ENCODE peak calls at places on chromosomes 16 and 17, in four cellular contexts. Q is body of pancreas, O is endodermal cell, J is nephron progenitor cell. F is an unnamed sample.

GRCh38 chr17:30291571-30292489 is at the start of gene BLMH:
- DNase-seq in J (peak; percentile 77), Q (peak; percentile 83), O (peak; percentile 92), F (peak; percentile 84)

GRCh38 chr17:36529121-36529520 is 5.5 kb downstream of the MYO19 start:
- DNase-seq in Q (no peak), O (no peak), J (no peak), F (peak; percentile 36)

GRCh38 chr16:23469814-23470213 is 16.8 kb upstream of the COG7 start:
- DNase-seq in J (no peak), O (no peak), Q (peak; percentile 39), F (peak; percentile 22)

GRCh38 chr17:32673964-32674363 is 187.2 kb downstream of the CDK5R1 start:
- DNase-seq in O (no peak), Q (no peak), J (no peak), F (no peak)

GRCh38 chr17:42272162-42272561 is 4.0 kb downstream of the STAT5B start:
- DNase-seq in J (no peak), Q (no peak), O (no peak), F (no peak)

GRCh38 chr17:30922235-30922993 is 669 bp downstream of the ADAP2 start:
- DNase-seq in Q (peak; percentile 32), O (peak; percentile 78), J (peak; percentile 35), F (no peak)

GRCh38 chr16:2039286-2040030 is 8.2 kb downstream of the NTHL1 start:
- DNase-seq in Q (peak; percentile 60), O (peak; percentile 54), J (no peak), F (peak; percentile 73)

GRCh38 chr16:48194828-48195566 is 39.2 kb upstream of the ABCC12 start:
- DNase-seq in Q (peak; percentile 47), J (no peak), O (no peak), F (peak; percentile 48)

GRCh38 chr17:2393184-2393953 is 7.5 kb downstream of the MNT start:
- DNase-seq in Q (peak; percentile 94), O (peak; percentile 96), J (peak; percentile 89), F (peak; percentile 85)

GRCh38 chr16:3536271-3536671 is 35.5 kb downstream of the CLUAP1 start:
- DNase-seq in Q (no peak), O (no peak), J (no peak), F (peak; percentile 46)

GRCh38 chr17:4631836-4632582 is 9.5 kb downstream of the ALOX15 start:
- DNase-seq in O (peak; percentile 89), J (no peak), Q (no peak), F (no peak)

GRCh38 chr16:80972611-80973010 is 34.1 kb downstream of the CMC2 start:
- DNase-seq in Q (no peak), J (no peak), O (no peak), F (no peak)

GRCh38 chr16:9033125-9033830 is 58.2 kb upstream of the HAPSTR1 start:
- DNase-seq in Q (peak; percentile 71), O (peak; percentile 89), J (peak; percentile 35), F (peak; percentile 78)

GRCh38 chr16:30876867-30877266 is 17.0 kb downstream of the BCL7C start:
- DNase-seq in Q (no peak), J (no peak), O (peak; percentile 70), F (no peak)

GRCh38 chr17:42920922-42921321 is 20.3 kb downstream of the G6PC1 start:
- DNase-seq in O (no peak), Q (peak; percentile 58), J (no peak), F (peak; percentile 41)

GRCh38 chr17:37483311-37484039 is 6.2 kb upstream of the DUSP14 start:
- DNase-seq in O (no peak), J (no peak), Q (no peak), F (peak; percentile 89)

GRCh38 chr16:66603537-66604375 is 748 bp upstream of the CMTM3 start:
- DNase-seq in O (no peak), J (peak; percentile 68), Q (peak; percentile 36), F (peak; percentile 66)

GRCh38 chr16:77213542-77214108 is 14.4 kb downstream of the SYCE1L start:
- DNase-seq in O (no peak), J (no peak), Q (no peak), F (peak; percentile 87)

GRCh38 chr17:57261084-57261461 is 4.8 kb downstream of the MSI2 start:
- DNase-seq in O (peak; percentile 13), J (no peak), Q (no peak), F (peak; percentile 28)

GRCh38 chr17:81440511-81441244 is 45.4 kb downstream of the BAHCC1 start:
- DNase-seq in Q (no peak), J (peak; percentile 74), O (peak; percentile 97), F (no peak)
- TF ChIP-seq CTCF in Q (peak; percentile 21), J (peak; percentile 67), O (peak; percentile 86), F (peak; percentile 46)

DNA sequence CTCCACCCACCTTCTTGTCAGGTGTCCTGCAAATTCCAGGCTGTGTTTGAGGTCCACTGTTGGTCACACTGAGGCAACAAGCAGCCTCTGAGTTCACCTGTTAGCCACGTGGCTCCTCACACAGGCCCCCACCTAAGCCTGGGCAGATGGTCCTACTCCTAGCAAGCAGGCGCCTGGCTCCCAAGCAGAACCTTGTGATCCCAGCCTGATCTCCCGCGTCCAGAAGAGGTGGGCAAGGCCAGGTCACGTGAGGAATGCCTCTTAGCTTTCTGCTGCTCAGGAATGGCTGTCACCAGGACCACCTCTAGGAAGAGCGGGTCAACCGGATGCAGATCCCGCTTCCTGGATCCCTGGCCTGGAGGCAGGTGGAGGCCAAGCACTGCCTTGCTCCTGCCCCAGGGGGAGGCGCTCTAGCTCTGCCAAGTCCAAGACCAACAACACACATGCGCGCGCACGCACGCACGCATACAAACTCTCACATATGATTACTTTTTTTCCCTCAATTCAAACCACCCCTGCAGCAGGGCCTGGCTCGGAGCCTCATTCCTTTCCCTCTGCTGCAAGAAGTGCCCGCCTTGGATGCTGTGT is 9.5 kb downstream of the CYB561 start:
- DNase-seq in J (no peak), O (peak; percentile 83), Q (peak; percentile 88), F (peak; percentile 56)
- TF ChIP-seq CTCF in J (no peak), O (peak; percentile 52), Q (peak; percentile 43), F (peak; percentile 19)

GRCh38 chr16:7400117-7400890 is 67.7 kb downstream of the RBFOX1 start:
- DNase-seq in O (no peak), Q (no peak), J (no peak), F (no peak)

GRCh38 chr16:7404217-7404616 is 71.6 kb downstream of the RBFOX1 start:
- DNase-seq in Q (no peak), J (no peak), O (peak; percentile 81), F (no peak)

GRCh38 chr16:7408700-7409340 is 76.2 kb downstream of the RBFOX1 start:
- DNase-seq in O (peak; percentile 57), J (no peak), Q (no peak), F (no peak)

GRCh38 chr16:7399296-7399695 is 66.7 kb downstream of the RBFOX1 start:
- DNase-seq in O (no peak), Q (no peak), J (no peak), F (no peak)

GRCh38 chr16:7405166-7405565 is 72.5 kb downstream of the RBFOX1 start:
- DNase-seq in J (peak; percentile 51), O (peak; percentile 83), Q (peak; percentile 56), F (no peak)
- TF ChIP-seq CTCF in J (peak; percentile 52), O (peak; percentile 78), Q (peak; percentile 21), F (no peak)

DNA sequence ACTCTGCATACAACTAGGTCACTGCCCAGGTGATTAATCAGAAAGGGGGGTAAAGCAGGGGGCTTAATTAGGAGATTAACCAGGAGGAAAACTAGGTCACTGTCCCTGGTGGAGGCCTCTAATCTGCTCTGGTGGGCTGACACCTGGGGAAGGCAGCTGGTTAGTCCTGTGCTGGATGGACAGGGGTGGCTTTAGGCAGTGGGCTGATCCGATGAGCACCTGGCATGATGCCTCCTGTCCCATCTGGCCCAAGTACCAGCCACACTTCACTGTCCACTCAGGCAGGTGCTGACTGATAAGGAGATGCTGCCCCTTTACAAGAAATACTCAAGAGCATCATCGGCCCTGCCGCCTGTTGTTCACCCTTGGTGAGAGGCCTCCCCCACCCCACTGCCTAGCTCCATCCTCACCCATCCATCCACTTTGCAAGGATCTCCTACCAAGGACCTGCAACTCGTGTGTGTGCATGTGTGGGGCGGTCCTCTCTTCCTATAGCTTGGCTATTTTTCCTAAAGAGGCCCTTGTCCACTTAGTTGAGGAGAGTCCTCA is 13.8 kb upstream of the RCVRN start:
- DNase-seq in J (no peak), O (no peak), Q (no peak), F (no peak)
- TF ChIP-seq CTCF in J (no peak), O (no peak), Q (no peak), F (no peak)